ENCODE peak calls at places on chromosomes 7 and 10, in five cellular contexts. D is ovary, P is lower leg skin, A is HCT116, C is spleen. K is an unnamed sample.

GRCh38 chr7:23357190-23358093 is 58.3 kb downstream of the MALSU1 start:
- DNase-seq in C (no peak), D (no peak), P (no peak), A (peak), K (peak)

GRCh38 chr10:13449296-13449695 is 79.5 kb downstream of the BEND7 start:
- DNase-seq in D (no peak), C (no peak), A (no peak), P (no peak), K (no peak)

GRCh38 chr7:29607889-29608288 is 44.3 kb downstream of the PRR15 start:
- DNase-seq in A (no peak), C (no peak), P (no peak), D (no peak), K (no peak)

GRCh38 chr10:123559066-123559822 is 106.9 kb upstream of the GPR26 start:
- DNase-seq in D (peak), A (peak), P (peak), C (peak), K (peak)

GRCh38 chr7:23074443-23075244 is 30.9 kb upstream of the KLHL7 start:
- DNase-seq in D (no peak), A (no peak), C (no peak), P (no peak), K (no peak)

GRCh38 chr10:77949167-77949566 is 22.6 kb upstream of the DLG5 start:
- DNase-seq in D (no peak), A (peak), C (no peak), P (no peak), K (peak)

GRCh38 chr7:131522325-131522920 is 34.0 kb downstream of the PODXL start:
- DNase-seq in A (no peak), C (peak), D (no peak), P (no peak), K (no peak)

GRCh38 chr7:20795361-20795760 is 8.7 kb upstream of the SP8 start:
- DNase-seq in A (no peak), D (no peak), P (no peak), C (no peak), K (no peak)

DNA sequence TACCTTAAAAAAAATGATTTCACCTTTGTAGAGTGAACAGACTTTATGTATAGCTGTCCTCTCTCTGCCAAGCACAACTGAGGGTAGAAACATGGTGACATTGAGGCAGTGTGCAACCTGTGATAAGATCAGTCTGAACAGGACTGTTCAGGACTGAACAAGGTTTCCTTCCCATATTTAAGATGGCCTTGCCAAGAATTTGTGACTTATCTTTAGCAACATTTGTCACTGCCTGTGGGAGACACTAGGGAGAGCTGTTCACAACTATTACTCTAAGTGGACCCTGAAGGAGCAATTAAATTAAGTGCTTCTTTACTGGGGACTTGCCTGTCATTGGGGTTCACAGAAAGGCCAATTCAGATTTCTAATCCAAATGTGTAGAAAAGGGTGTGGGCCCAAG is 6.7 kb downstream of the OR13A1 start:
- DNase-seq in A (peak), P (no peak), D (no peak), C (no peak), K (peak)
- TF ChIP-seq CTCF in A (peak), P (no peak), D (no peak), C (no peak), K (peak)

GRCh38 chr7:99373086-99374066 is 1.2 kb upstream of the ARPC1B start:
- DNase-seq in D (no peak), P (no peak), C (peak), A (no peak), K (no peak)
- H3K4me3 ChIP-seq in D (no peak), P (no peak), C (peak), A (peak), K (peak)

GRCh38 chr7:123190109-123190831 is 9.5 kb downstream of the SLC13A1 start:
- DNase-seq in D (no peak), P (no peak), C (no peak), A (no peak), K (peak)
- TF ChIP-seq POLR2A in D (no peak), P (no peak), C (no peak), A (no peak), K (no peak)

GRCh38 chr10:94425942-94426341 is 23.6 kb downstream of the TBC1D12 start:
- DNase-seq in P (no peak), D (no peak), C (no peak), A (no peak), K (no peak)
- TF ChIP-seq CTCF in P (no peak), D (no peak), C (no peak), A (no peak), K (no peak)

GRCh38 chr7:55425141-55425752 is 60.1 kb downstream of the LANCL2 start:
- DNase-seq in A (no peak), P (no peak), C (no peak), D (no peak), K (peak)
- H3K4me3 ChIP-seq in A (no peak), P (no peak), C (no peak), D (no peak), K (no peak)

DNA sequence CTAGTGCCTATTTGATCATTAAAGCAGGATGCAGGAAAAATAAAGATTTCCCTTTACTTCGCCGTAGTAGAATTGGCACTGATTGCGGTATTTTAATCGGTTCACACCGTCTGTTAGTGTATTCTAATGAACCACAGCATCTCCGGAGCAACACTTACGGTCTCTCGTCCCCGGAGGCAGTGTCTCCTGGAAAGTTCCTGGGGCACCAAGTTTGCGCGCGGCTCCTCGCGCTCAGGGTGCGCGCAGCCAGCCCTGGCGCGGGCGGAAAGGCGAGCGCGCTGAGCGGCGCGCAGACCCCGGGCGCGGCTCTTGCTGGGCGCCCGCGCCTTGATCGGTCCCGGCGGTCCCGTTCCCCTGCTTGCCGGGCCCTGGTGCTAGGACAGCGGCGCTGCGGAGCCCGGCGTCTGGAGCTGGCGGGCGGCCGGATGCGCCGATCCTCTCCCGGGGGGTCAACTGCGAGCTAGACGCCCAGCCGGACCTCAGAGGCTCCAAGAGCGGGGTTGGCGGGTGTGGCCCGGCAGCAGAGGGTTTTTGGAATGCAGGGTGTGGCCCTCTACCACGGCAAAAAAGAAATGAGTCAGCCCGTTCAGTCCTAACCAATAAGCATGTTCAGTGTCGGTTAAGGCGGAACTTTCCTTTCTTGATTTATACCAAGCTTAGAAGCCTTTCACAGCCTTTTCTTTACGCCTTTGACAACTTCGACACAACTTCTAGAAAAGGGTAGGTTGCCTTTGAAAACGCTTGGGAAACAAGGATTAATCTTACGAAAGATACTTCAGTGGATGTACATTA is 166.8 kb upstream of the ASAH2 start:
- DNase-seq in A (peak), P (peak), C (peak), D (peak), K (peak)
- TF ChIP-seq POLR2A in A (no peak), P (no peak), C (no peak), D (no peak), K (no peak)

DNA sequence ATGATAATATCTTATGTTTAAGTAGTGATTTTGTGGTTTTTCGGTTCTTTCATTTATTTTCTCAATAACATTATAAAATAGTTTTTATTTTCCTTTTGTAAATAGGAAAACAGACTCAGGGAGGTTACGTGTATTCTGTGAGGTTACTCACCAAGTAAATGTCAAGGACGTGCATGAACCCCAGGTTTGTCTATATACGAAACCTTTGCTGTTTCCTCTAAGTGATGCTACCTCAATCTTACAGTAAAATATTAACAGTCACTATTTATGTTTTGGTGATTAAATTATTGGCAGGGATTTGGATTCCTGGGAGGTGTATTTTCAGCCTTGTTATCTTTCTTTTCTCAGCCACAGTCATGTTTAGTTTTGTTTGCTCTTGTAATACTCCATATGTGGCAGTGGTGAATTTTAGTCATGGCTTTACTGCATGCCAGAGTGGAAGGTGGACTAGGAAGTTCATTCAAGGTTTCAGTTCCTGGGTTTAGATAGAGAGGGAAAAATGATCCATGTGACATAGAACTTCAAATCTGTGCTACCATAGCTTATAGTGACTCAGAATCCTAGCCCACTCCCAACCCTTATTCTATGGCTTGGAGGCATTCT is 139.9 kb downstream of the ARL4A start:
- DNase-seq in C (no peak), D (no peak), A (no peak), P (no peak), K (no peak)
- TF ChIP-seq CTCF in C (no peak), D (no peak), A (no peak), P (no peak), K (no peak)